ENCODE peak calls at places on chromosome 2, in five cellular contexts. E, T, R, X and S are unnamed samples.

GRCh38 chr2:173195100-173195499 is 119.5 kb downstream of the MAP3K20 start:
- DNase-seq in E (no peak), T (no peak), R (no peak), X (no peak), S (no peak)

GRCh38 chr2:222305510-222306392 is 7.0 kb upstream of the PAX3 start:
- DNase-seq in E (no peak), T (no peak), R (no peak), X (no peak), S (no peak)

GRCh38 chr2:142270291-142270690 is 139.5 kb upstream of the LRP1B start:
- DNase-seq in E (no peak), T (no peak), R (no peak), X (no peak), S (no peak)

GRCh38 chr2:58762176-58762781 is 521.2 kb upstream of the FANCL start:
- DNase-seq in E (peak), T (peak), R (peak), X (peak), S (peak)

GRCh38 chr2:174461221-174461620 is 25.6 kb downstream of the GPR155 start:
- DNase-seq in E (no peak), T (no peak), R (no peak), X (no peak), S (no peak)

GRCh38 chr2:189465076-189465475 is 23.8 kb downstream of the WDR75 start:
- DNase-seq in E (no peak), T (no peak), R (no peak), X (no peak), S (no peak)

GRCh38 chr2:105879106-105879797 is 134.5 kb downstream of the NCK2 start:
- DNase-seq in E (no peak), T (no peak), R (no peak), X (no peak), S (no peak)

GRCh38 chr2:109364212-109364611 is 235.2 kb downstream of the SH3RF3 start:
- DNase-seq in E (no peak), T (no peak), R (no peak), X (no peak), S (no peak)

GRCh38 chr2:45643543-45644542 is 7.6 kb upstream of the PRKCE start:
- DNase-seq in E (peak), T (peak), R (peak), X (peak), S (no peak)

GRCh38 chr2:205680067-205680466 is 2.2 kb upstream of the NRP2 start:
- DNase-seq in E (peak), T (peak), R (peak), X (peak), S (peak)

GRCh38 chr2:228401065-228401912 is 219.8 kb upstream of the SPHKAP start:
- DNase-seq in E (no peak), T (no peak), R (no peak), X (no peak), S (no peak)

GRCh38 chr2:218245214-218245613 is 15.6 kb upstream of the GPBAR1 start:
- DNase-seq in E (no peak), T (peak), R (no peak), X (no peak), S (no peak)

GRCh38 chr2:120308038-120308910 is 37.7 kb upstream of the INHBB start:
- DNase-seq in E (no peak), T (no peak), R (peak), X (no peak), S (no peak)

GRCh38 chr2:175535631-175536030 is 354.1 kb upstream of the ATP5MC3 start:
- DNase-seq in E (no peak), T (no peak), R (no peak), X (no peak), S (no peak)

GRCh38 chr2:188610050-188610444 is 318.4 kb downstream of the GULP1 start:
- DNase-seq in E (no peak), T (no peak), R (no peak), X (no peak), S (no peak)

GRCh38 chr2:137963535-137964065 is 673 bp upstream of the HNMT start:
- DNase-seq in E (no peak), T (peak), R (no peak), X (no peak), S (no peak)

GRCh38 chr2:218992196-218992595 is 1.0 kb downstream of the CRYBA2 start:
- DNase-seq in E (no peak), T (no peak), R (no peak), X (no peak), S (no peak)

GRCh38 chr2:72718906-72719305 is 106.9 kb downstream of the EXOC6B start:
- DNase-seq in E (no peak), T (no peak), R (no peak), X (no peak), S (no peak)

GRCh38 chr2:225920621-225921020 is 521.1 kb downstream of the NYAP2 start:
- DNase-seq in E (no peak), T (no peak), R (no peak), X (no peak), S (no peak)

GRCh38 chr2:79713131-79713785 is 200.4 kb downstream of the CTNNA2 start:
- DNase-seq in E (no peak), T (no peak), R (no peak), X (no peak), S (no peak)

GRCh38 chr2:9206991-9207640 is 504 bp downstream of the ASAP2 start:
- DNase-seq in E (peak), T (no peak), R (peak), X (peak), S (no peak)

GRCh38 chr2:25055521-25055920 is 13.6 kb downstream of the EFR3B start:
- DNase-seq in E (no peak), T (no peak), R (no peak), X (no peak), S (no peak)

GRCh38 chr2:238890806-238891666 is 43.2 kb downstream of the TWIST2 start:
- DNase-seq in E (no peak), T (no peak), R (no peak), X (no peak), S (no peak)
- TF ChIP-seq SP1 in E (no peak), T (no peak), R (no peak), X (no peak), S (no peak)

DNA sequence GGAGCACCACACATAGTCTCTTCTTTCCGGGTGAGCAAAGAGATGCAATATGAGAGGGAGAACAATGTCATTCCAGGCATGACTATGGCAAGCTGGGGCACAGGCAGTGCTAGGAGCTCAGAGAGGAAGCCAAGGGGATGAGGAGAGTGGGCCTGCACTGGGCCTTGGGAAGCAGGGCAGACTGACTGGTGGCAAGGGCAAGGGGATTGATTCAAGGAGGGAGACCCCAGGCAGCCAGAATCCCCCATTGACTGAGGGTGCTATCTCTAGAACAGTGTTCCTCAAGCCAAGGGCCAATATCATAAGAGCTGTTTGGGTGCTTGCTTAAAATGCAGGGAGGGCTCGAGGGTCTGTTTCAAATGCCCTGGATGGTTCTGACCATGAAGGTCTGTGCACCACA is 36.1 kb downstream of the MARCO start:
- DNase-seq in E (no peak), T (no peak), R (no peak), X (no peak), S (no peak)
- TF ChIP-seq SP1 in E (no peak), T (no peak), R (no peak), X (no peak), S (no peak)

GRCh38 chr2:23207871-23208270 is 177.1 kb upstream of the KLHL29 start:
- DNase-seq in E (no peak), T (peak), R (no peak), X (no peak), S (no peak)

GRCh38 chr2:23208339-23208738 is 176.6 kb upstream of the KLHL29 start:
- DNase-seq in E (no peak), T (peak), R (no peak), X (no peak), S (no peak)

GRCh38 chr2:23206652-23207051 is 178.3 kb upstream of the KLHL29 start:
- DNase-seq in E (no peak), T (no peak), R (no peak), X (no peak), S (no peak)

GRCh38 chr2:23203383-23203782 is 181.6 kb upstream of the KLHL29 start:
- DNase-seq in E (no peak), T (no peak), R (no peak), X (no peak), S (no peak)

DNA sequence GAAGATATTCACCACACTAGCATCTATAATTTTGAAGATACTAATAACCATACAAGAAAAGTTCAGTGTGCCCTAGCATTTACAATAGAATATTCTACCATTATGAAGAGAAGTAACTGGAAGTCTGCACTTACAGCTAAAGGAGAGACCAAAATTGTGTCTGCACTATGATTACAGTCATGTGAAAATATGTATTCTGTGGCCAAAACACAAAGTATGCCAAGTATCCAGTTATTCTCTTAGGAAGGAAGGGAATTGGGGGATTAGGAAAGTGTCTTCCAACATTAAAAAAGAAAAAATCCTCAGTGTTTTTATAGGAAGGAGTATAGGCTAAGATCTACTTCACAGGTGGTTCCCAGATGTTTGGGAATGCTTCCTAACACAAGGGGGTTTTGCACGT is 180.3 kb upstream of the KLHL29 start:
- DNase-seq in E (no peak), T (no peak), R (no peak), X (no peak), S (no peak)
- TF ChIP-seq SP1 in E (no peak), T (no peak), R (no peak), X (no peak), S (no peak)

GRCh38 chr2:179987916-179988315 is 19.2 kb downstream of the CWC22 start:
- DNase-seq in E (peak), T (no peak), R (no peak), X (no peak), S (no peak)
- TF ChIP-seq SP1 in E (no peak), T (no peak), R (no peak), X (no peak), S (no peak)

GRCh38 chr2:15092691-15093090 is 460.2 kb downstream of the LRATD1 start:
- DNase-seq in E (no peak), T (no peak), R (no peak), X (no peak), S (no peak)
- TF ChIP-seq SP1 in E (no peak), T (no peak), R (no peak), X (no peak), S (no peak)